ENCODE peak calls at places on chromosome 15, in seven cellular contexts. One of them, this sample, is unnamed.

GRCh38 chr15:29438714-29439076 is 169.1 kb upstream of the NSMCE3 start:
- DNase-seq in endodermal cell: no peak
- DNase-seq in pancreas: no peak
- DNase-seq in A549: no peak
- DNase-seq in H1: no peak
- DNase-seq in heart left ventricle: no peak
- DNase-seq in neural progenitor cell: no peak
- DNase-seq in this sample: no peak

GRCh38 chr15:63401078-63401477 is 19.4 kb upstream of the CA12 start:
- DNase-seq in pancreas: no peak
- DNase-seq in H1: no peak
- DNase-seq in heart left ventricle: no peak
- DNase-seq in endodermal cell: no peak
- DNase-seq in A549: no peak
- DNase-seq in neural progenitor cell: no peak
- DNase-seq in this sample: no peak

GRCh38 chr15:89132611-89133242 is 44.5 kb downstream of the ABHD2 start:
- DNase-seq in A549: no peak
- DNase-seq in H1: no peak
- DNase-seq in heart left ventricle: peak; percentile 46
- DNase-seq in neural progenitor cell: no peak
- DNase-seq in endodermal cell: no peak
- DNase-seq in pancreas: no peak
- DNase-seq in this sample: no peak

GRCh38 chr15:43799209-43799944 is 643 bp downstream of the SERINC4 start:
- DNase-seq in neural progenitor cell: no peak
- DNase-seq in H1: no peak
- DNase-seq in endodermal cell: peak; percentile 61
- DNase-seq in heart left ventricle: no peak
- DNase-seq in A549: no peak
- DNase-seq in pancreas: no peak
- DNase-seq in this sample: peak; percentile 59

GRCh38 chr15:90078965-90079364 is 23.3 kb downstream of the IDH2 start:
- DNase-seq in endodermal cell: peak; percentile 58
- DNase-seq in pancreas: peak; percentile 30
- DNase-seq in A549: no peak
- DNase-seq in neural progenitor cell: no peak
- DNase-seq in heart left ventricle: no peak
- DNase-seq in H1: no peak
- DNase-seq in this sample: no peak

GRCh38 chr15:59322056-59322755 is 50.5 kb downstream of the MYO1E start:
- DNase-seq in heart left ventricle: no peak
- DNase-seq in neural progenitor cell: no peak
- DNase-seq in H1: no peak
- DNase-seq in A549: no peak
- DNase-seq in endodermal cell: no peak
- DNase-seq in pancreas: no peak
- DNase-seq in this sample: no peak

GRCh38 chr15:52307847-52308246 is 12.2 kb upstream of the MYO5C start:
- DNase-seq in endodermal cell: no peak
- DNase-seq in H1: no peak
- DNase-seq in neural progenitor cell: no peak
- DNase-seq in pancreas: no peak
- DNase-seq in heart left ventricle: no peak
- DNase-seq in A549: no peak
- DNase-seq in this sample: no peak

GRCh38 chr15:89034305-89034704 is 54.0 kb upstream of the ABHD2 start:
- DNase-seq in H1: no peak
- DNase-seq in heart left ventricle: no peak
- DNase-seq in endodermal cell: no peak
- DNase-seq in pancreas: no peak
- DNase-seq in A549: peak; percentile 54
- DNase-seq in neural progenitor cell: no peak
- DNase-seq in this sample: no peak

GRCh38 chr15:31379042-31379441 is 52.4 kb downstream of the KLF13 start:
- DNase-seq in pancreas: no peak
- DNase-seq in H1: no peak
- DNase-seq in endodermal cell: no peak
- DNase-seq in A549: no peak
- DNase-seq in heart left ventricle: no peak
- DNase-seq in neural progenitor cell: no peak
- DNase-seq in this sample: no peak

GRCh38 chr15:90449206-90449735 is 61.2 kb downstream of the IQGAP1 start:
- DNase-seq in H1: no peak
- DNase-seq in pancreas: no peak
- DNase-seq in endodermal cell: no peak
- DNase-seq in A549: no peak
- DNase-seq in neural progenitor cell: no peak
- DNase-seq in heart left ventricle: no peak
- DNase-seq in this sample: no peak

GRCh38 chr15:42921049-42921731 is 612 bp upstream of the TTBK2 start:
- DNase-seq in H1: no peak
- DNase-seq in heart left ventricle: peak; percentile 29
- DNase-seq in endodermal cell: no peak
- DNase-seq in neural progenitor cell: peak; percentile 54
- DNase-seq in pancreas: no peak
- DNase-seq in A549: no peak
- DNase-seq in this sample: peak; percentile 50

GRCh38 chr15:69820819-69821218 is 276.9 kb downstream of the TLE3 start:
- DNase-seq in A549: no peak
- DNase-seq in pancreas: no peak
- DNase-seq in endodermal cell: peak; percentile 97
- DNase-seq in neural progenitor cell: peak; percentile 65
- DNase-seq in H1: peak; percentile 41
- DNase-seq in heart left ventricle: no peak
- DNase-seq in this sample: no peak

GRCh38 chr15:67897646-67898045 is 57.8 kb upstream of the RNU6-1 start:
- DNase-seq in pancreas: no peak
- DNase-seq in A549: no peak
- DNase-seq in H1: no peak
- DNase-seq in endodermal cell: no peak
- DNase-seq in neural progenitor cell: no peak
- DNase-seq in heart left ventricle: no peak
- DNase-seq in this sample: no peak

GRCh38 chr15:38690737-38691332 is 126.2 kb upstream of the RASGRP1 start:
- DNase-seq in A549: no peak
- DNase-seq in heart left ventricle: peak; percentile 40
- DNase-seq in H1: peak; percentile 46
- DNase-seq in neural progenitor cell: peak; percentile 83
- DNase-seq in endodermal cell: peak; percentile 91
- DNase-seq in pancreas: peak; percentile 71
- DNase-seq in this sample: peak; percentile 78

GRCh38 chr15:73009306-73010091 is 42.8 kb upstream of the NEO1 start:
- DNase-seq in pancreas: no peak
- DNase-seq in endodermal cell: peak; percentile 23
- DNase-seq in H1: no peak
- DNase-seq in A549: no peak
- DNase-seq in heart left ventricle: no peak
- DNase-seq in neural progenitor cell: no peak
- DNase-seq in this sample: no peak

GRCh38 chr15:64991536-64992135 is 1.9 kb upstream of the SPG21 start:
- DNase-seq in heart left ventricle: peak; percentile 41
- DNase-seq in A549: no peak
- DNase-seq in pancreas: no peak
- DNase-seq in neural progenitor cell: no peak
- DNase-seq in endodermal cell: no peak
- DNase-seq in H1: no peak
- DNase-seq in this sample: no peak

GRCh38 chr15:67303490-67304363 is 49.1 kb downstream of the IQCH start:
- DNase-seq in pancreas: peak; percentile 17
- DNase-seq in H1: no peak
- DNase-seq in A549: peak; percentile 30
- DNase-seq in endodermal cell: no peak
- DNase-seq in neural progenitor cell: peak; percentile 57
- DNase-seq in heart left ventricle: no peak
- DNase-seq in this sample: peak; percentile 40

GRCh38 chr15:23504003-23504402 is 57.0 kb upstream of the GOLGA6L2 start:
- DNase-seq in pancreas: no peak
- DNase-seq in heart left ventricle: no peak
- DNase-seq in endodermal cell: no peak
- DNase-seq in H1: peak; percentile 5
- DNase-seq in neural progenitor cell: no peak
- DNase-seq in A549: no peak
- DNase-seq in this sample: no peak

GRCh38 chr15:80966431-80967197 is 23.0 kb downstream of the MESD start:
- DNase-seq in endodermal cell: peak; percentile 29
- DNase-seq in A549: no peak
- DNase-seq in heart left ventricle: no peak
- DNase-seq in H1: no peak
- DNase-seq in neural progenitor cell: peak; percentile 32
- DNase-seq in pancreas: no peak
- DNase-seq in this sample: no peak

GRCh38 chr15:81809543-81809942 is 236.3 kb downstream of the MEX3B start:
- DNase-seq in H1: no peak
- DNase-seq in pancreas: peak; percentile 15
- DNase-seq in heart left ventricle: no peak
- DNase-seq in neural progenitor cell: peak; percentile 51
- DNase-seq in A549: peak; percentile 32
- DNase-seq in endodermal cell: peak; percentile 70
- DNase-seq in this sample: no peak

GRCh38 chr15:72835289-72835890 is 51.8 kb upstream of the ADPGK start:
- DNase-seq in endodermal cell: peak; percentile 82
- DNase-seq in pancreas: no peak
- DNase-seq in neural progenitor cell: peak; percentile 60
- DNase-seq in heart left ventricle: no peak
- DNase-seq in A549: no peak
- DNase-seq in H1: no peak
- DNase-seq in this sample: no peak

GRCh38 chr15:71230303-71230702 is 115.0 kb downstream of the THSD4 start:
- DNase-seq in A549: no peak
- DNase-seq in pancreas: no peak
- DNase-seq in neural progenitor cell: no peak
- DNase-seq in heart left ventricle: no peak
- DNase-seq in endodermal cell: no peak
- DNase-seq in H1: no peak
- DNase-seq in this sample: no peak
- H3K4me3 ChIP-seq in A549: no peak overlapping the region
- H3K4me3 ChIP-seq in pancreas: no peak overlapping the region
- H3K4me3 ChIP-seq in neural progenitor cell: no peak overlapping the region
- H3K4me3 ChIP-seq in heart left ventricle: no peak overlapping the region
- H3K4me3 ChIP-seq in endodermal cell: no peak overlapping the region
- H3K4me3 ChIP-seq in H1: no peak overlapping the region
- H3K4me3 ChIP-seq in this sample: no peak overlapping the region

DNA sequence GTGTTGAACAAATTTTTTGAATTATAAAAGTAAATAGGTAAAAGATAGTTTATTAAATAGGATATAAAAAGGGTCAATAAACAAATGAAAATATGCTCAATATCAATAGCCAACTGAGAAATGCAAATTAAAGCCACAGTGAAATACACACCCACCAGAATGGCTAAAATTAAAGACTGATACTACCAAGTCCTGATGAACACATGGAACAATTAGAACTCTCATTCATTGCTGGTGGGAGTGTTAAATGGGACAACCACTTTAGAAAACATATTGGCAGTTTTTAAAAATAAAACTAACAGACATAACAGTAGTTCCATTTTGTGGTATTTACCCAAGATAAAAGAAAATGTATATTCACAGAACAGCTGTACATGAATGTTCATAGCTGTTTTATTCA is 41.2 kb downstream of the CCDC32 start:
- DNase-seq in endodermal cell: no peak
- DNase-seq in pancreas: no peak
- DNase-seq in heart left ventricle: no peak
- DNase-seq in A549: no peak
- DNase-seq in H1: no peak
- DNase-seq in neural progenitor cell: no peak
- DNase-seq in this sample: no peak
- TF ChIP-seq CTCF in endodermal cell: no peak
- TF ChIP-seq CTCF in pancreas: no peak
- TF ChIP-seq CTCF in heart left ventricle: no peak
- TF ChIP-seq CTCF in A549: no peak
- TF ChIP-seq CTCF in H1: no peak
- TF ChIP-seq CTCF in neural progenitor cell: no peak
- TF ChIP-seq CTCF in this sample: no peak

GRCh38 chr15:100252779-100253417 is 88.9 kb downstream of the ADAMTS17 start:
- DNase-seq in H1: no peak
- DNase-seq in endodermal cell: peak; percentile 5
- DNase-seq in pancreas: peak; percentile 5
- DNase-seq in A549: no peak
- DNase-seq in neural progenitor cell: no peak
- DNase-seq in heart left ventricle: no peak
- DNase-seq in this sample: no peak
- H3K9me3 ChIP-seq in H1: no peaks in the 10 kb centered on the region
- H3K9me3 ChIP-seq in endodermal cell: no peaks in the 10 kb centered on the region
- H3K9me3 ChIP-seq in pancreas: no peaks in the 10 kb centered on the region
- H3K9me3 ChIP-seq in A549: no peaks in the 10 kb centered on the region
- H3K9me3 ChIP-seq in neural progenitor cell: no peaks in the 10 kb centered on the region
- H3K9me3 ChIP-seq in heart left ventricle: no peaks in the 10 kb centered on the region
- H3K9me3 ChIP-seq in this sample: no peaks in the 10 kb centered on the region

GRCh38 chr15:101081900-101082299 is 162.7 kb downstream of the LRRK1 start:
- DNase-seq in neural progenitor cell: no peak
- DNase-seq in heart left ventricle: no peak
- DNase-seq in A549: no peak
- DNase-seq in endodermal cell: no peak
- DNase-seq in H1: no peak
- DNase-seq in pancreas: no peak
- DNase-seq in this sample: no peak

GRCh38 chr15:101083336-101084045 is 164.3 kb downstream of the LRRK1 start:
- DNase-seq in A549: no peak
- DNase-seq in endodermal cell: no peak
- DNase-seq in neural progenitor cell: no peak
- DNase-seq in H1: no peak
- DNase-seq in heart left ventricle: no peak
- DNase-seq in pancreas: peak; percentile 28
- DNase-seq in this sample: no peak

DNA sequence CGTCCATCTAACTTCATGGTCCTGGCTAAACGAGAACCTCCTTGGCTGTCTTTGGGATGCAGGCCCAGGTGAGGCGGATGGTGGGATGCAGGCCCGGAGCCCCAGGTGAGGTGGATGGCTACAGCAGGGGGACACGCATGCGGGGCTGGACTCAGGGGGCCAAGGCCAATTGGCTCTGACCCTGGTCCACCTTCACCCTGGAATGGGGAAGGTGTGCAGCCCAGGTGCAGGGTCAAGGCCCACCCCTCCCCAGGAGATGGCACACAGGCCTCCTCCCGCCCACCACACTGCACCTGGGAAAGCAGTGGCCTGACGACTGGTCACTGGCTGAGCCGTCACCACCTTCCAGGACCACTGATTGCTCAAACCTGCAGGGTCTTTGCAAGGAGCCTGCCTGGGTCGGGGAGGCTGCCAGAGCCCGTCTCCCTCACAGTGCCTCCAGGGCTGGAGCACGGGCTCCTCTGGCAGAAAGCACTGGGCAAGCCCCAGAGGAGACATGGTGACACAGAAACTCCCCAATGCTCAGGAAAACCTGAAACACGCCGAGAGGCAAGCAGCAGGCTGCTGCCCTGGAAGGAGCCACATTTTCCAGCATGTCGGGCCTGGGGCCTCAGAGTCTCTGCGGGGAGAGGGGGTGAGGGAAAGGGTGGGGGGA is 159.6 kb downstream of the LRRK1 start:
- DNase-seq in pancreas: no peak
- DNase-seq in endodermal cell: peak; percentile 66
- DNase-seq in H1: no peak
- DNase-seq in A549: no peak
- DNase-seq in heart left ventricle: no peak
- DNase-seq in neural progenitor cell: no peak
- DNase-seq in this sample: no peak
- H3K4me3 ChIP-seq in pancreas: no peak overlapping the region
- H3K4me3 ChIP-seq in endodermal cell: no peak overlapping the region
- H3K4me3 ChIP-seq in H1: no peak overlapping the region
- H3K4me3 ChIP-seq in A549: no peak overlapping the region
- H3K4me3 ChIP-seq in heart left ventricle: no peak overlapping the region
- H3K4me3 ChIP-seq in neural progenitor cell: no peak overlapping the region
- H3K4me3 ChIP-seq in this sample: no peak overlapping the region